ENCODE peak calls at places on chromosomes 1 and 21, in five cellular contexts. One of them, this sample, is unnamed.

GRCh38 chr1:236495359-236496120 is 28.2 kb upstream of the LGALS8 start:
- DNase-seq in HepG2: peak; percentile 53
- DNase-seq in SK-N-SH: no peak
- DNase-seq in H1: no peak
- DNase-seq in K562: no peak
- DNase-seq in this sample: no peak

GRCh38 chr21:38301321-38302214 is 44.8 kb downstream of the KCNJ15 start:
- DNase-seq in HepG2: no peak
- DNase-seq in SK-N-SH: no peak
- DNase-seq in H1: no peak
- DNase-seq in K562: no peak
- DNase-seq in this sample: no peak

GRCh38 chr1:76659171-76659940 is 207.9 kb upstream of the ST6GALNAC5 start:
- DNase-seq in HepG2: no peak
- DNase-seq in SK-N-SH: no peak
- DNase-seq in H1: no peak
- DNase-seq in K562: no peak
- DNase-seq in this sample: no peak

GRCh38 chr1:51236548-51237312 is 657 bp downstream of the RNF11 start:
- DNase-seq in HepG2: no peak
- DNase-seq in SK-N-SH: peak; percentile 67
- DNase-seq in H1: peak; percentile 67
- DNase-seq in K562: peak; percentile 47
- DNase-seq in this sample: no peak

GRCh38 chr21:46063734-46064680 is 33.9 kb upstream of the COL6A2 start:
- DNase-seq in HepG2: no peak
- DNase-seq in SK-N-SH: no peak
- DNase-seq in H1: no peak
- DNase-seq in K562: no peak
- DNase-seq in this sample: no peak

GRCh38 chr1:56645663-56646330 is 683 bp downstream of the PRKAA2 start:
- DNase-seq in HepG2: peak; percentile 21
- DNase-seq in SK-N-SH: peak; percentile 34
- DNase-seq in H1: peak; percentile 51
- DNase-seq in K562: no peak
- DNase-seq in this sample: peak; percentile 8

GRCh38 chr1:171286032-171286705 is 27.8 kb upstream of the FMO4 start:
- DNase-seq in HepG2: no peak
- DNase-seq in SK-N-SH: no peak
- DNase-seq in H1: no peak
- DNase-seq in K562: no peak
- DNase-seq in this sample: no peak

GRCh38 chr1:158978730-158979129 is 31.0 kb upstream of the IFI16 start:
- DNase-seq in HepG2: no peak
- DNase-seq in SK-N-SH: no peak
- DNase-seq in H1: no peak
- DNase-seq in K562: no peak
- DNase-seq in this sample: no peak

GRCh38 chr21:34526618-34527290 is 14.7 kb upstream of the KCNE1 start:
- DNase-seq in HepG2: peak; percentile 96
- DNase-seq in SK-N-SH: no peak
- DNase-seq in H1: no peak
- DNase-seq in K562: no peak
- DNase-seq in this sample: peak; percentile 93

GRCh38 chr1:16717174-16718108 is 22.9 kb upstream of the RNU1-4 start:
- DNase-seq in HepG2: no peak
- DNase-seq in SK-N-SH: peak; percentile 27
- DNase-seq in H1: peak; percentile 66
- DNase-seq in K562: peak; percentile 41
- DNase-seq in this sample: no peak

GRCh38 chr1:17520041-17520440 is 19.5 kb upstream of the ARHGEF10L start:
- DNase-seq in HepG2: no peak
- DNase-seq in SK-N-SH: no peak
- DNase-seq in H1: no peak
- DNase-seq in K562: no peak
- DNase-seq in this sample: no peak

GRCh38 chr1:17196496-17197180 is 8.3 kb upstream of the PADI1 start:
- DNase-seq in HepG2: no peak
- DNase-seq in SK-N-SH: no peak
- DNase-seq in H1: peak; percentile 28
- DNase-seq in K562: no peak
- DNase-seq in this sample: no peak

GRCh38 chr1:27005648-27006496 is 6.8 kb downstream of the TENT5B start:
- DNase-seq in HepG2: no peak
- DNase-seq in SK-N-SH: no peak
- DNase-seq in H1: peak; percentile 62
- DNase-seq in K562: no peak
- DNase-seq in this sample: peak; percentile 53

GRCh38 chr1:165844933-165845332 is 17.5 kb downstream of the UCK2 start:
- DNase-seq in HepG2: no peak
- DNase-seq in SK-N-SH: no peak
- DNase-seq in H1: no peak
- DNase-seq in K562: no peak
- DNase-seq in this sample: no peak

GRCh38 chr21:44947111-44947929 is 7.5 kb downstream of the SLX9 start:
- DNase-seq in HepG2: no peak
- DNase-seq in SK-N-SH: no peak
- DNase-seq in H1: no peak
- DNase-seq in K562: peak; percentile 56
- DNase-seq in this sample: no peak

GRCh38 chr1:223011230-223011856 is 131.7 kb downstream of the TLR5 start:
- DNase-seq in HepG2: no peak
- DNase-seq in SK-N-SH: no peak
- DNase-seq in H1: no peak
- DNase-seq in K562: no peak
- DNase-seq in this sample: no peak

GRCh38 chr21:42243026-42243425 is 24.1 kb downstream of the ABCG1 start:
- DNase-seq in HepG2: no peak
- DNase-seq in SK-N-SH: no peak
- DNase-seq in H1: no peak
- DNase-seq in K562: no peak
- DNase-seq in this sample: no peak

GRCh38 chr1:182972821-182973220 is 19.9 kb upstream of the SHCBP1L start:
- DNase-seq in HepG2: no peak
- DNase-seq in SK-N-SH: no peak
- DNase-seq in H1: no peak
- DNase-seq in K562: no peak
- DNase-seq in this sample: no peak

GRCh38 chr1:204338997-204339396 is 20.7 kb downstream of the PLEKHA6 start:
- DNase-seq in HepG2: no peak
- DNase-seq in SK-N-SH: no peak
- DNase-seq in H1: no peak
- DNase-seq in K562: no peak
- DNase-seq in this sample: no peak

GRCh38 chr1:204337583-204337982 is 22.1 kb downstream of the PLEKHA6 start:
- DNase-seq in HepG2: no peak
- DNase-seq in SK-N-SH: no peak
- DNase-seq in H1: no peak
- DNase-seq in K562: no peak
- DNase-seq in this sample: no peak

GRCh38 chr1:204337047-204337446 is 22.7 kb downstream of the PLEKHA6 start:
- DNase-seq in HepG2: no peak
- DNase-seq in SK-N-SH: no peak
- DNase-seq in H1: no peak
- DNase-seq in K562: no peak
- DNase-seq in this sample: no peak

GRCh38 chr1:204336642-204337041 is 23.1 kb downstream of the PLEKHA6 start:
- DNase-seq in HepG2: no peak
- DNase-seq in SK-N-SH: no peak
- DNase-seq in H1: no peak
- DNase-seq in K562: no peak
- DNase-seq in this sample: no peak

GRCh38 chr1:204338359-204338758 is 21.4 kb downstream of the PLEKHA6 start:
- DNase-seq in HepG2: no peak
- DNase-seq in SK-N-SH: no peak
- DNase-seq in H1: no peak
- DNase-seq in K562: no peak
- DNase-seq in this sample: no peak
- TF ChIP-seq RAD21 in HepG2: no peak
- TF ChIP-seq RAD21 in SK-N-SH: no peak
- TF ChIP-seq RAD21 in H1: no peak
- TF ChIP-seq RAD21 in K562: no peak
- TF ChIP-seq RAD21 in this sample: no peak

DNA sequence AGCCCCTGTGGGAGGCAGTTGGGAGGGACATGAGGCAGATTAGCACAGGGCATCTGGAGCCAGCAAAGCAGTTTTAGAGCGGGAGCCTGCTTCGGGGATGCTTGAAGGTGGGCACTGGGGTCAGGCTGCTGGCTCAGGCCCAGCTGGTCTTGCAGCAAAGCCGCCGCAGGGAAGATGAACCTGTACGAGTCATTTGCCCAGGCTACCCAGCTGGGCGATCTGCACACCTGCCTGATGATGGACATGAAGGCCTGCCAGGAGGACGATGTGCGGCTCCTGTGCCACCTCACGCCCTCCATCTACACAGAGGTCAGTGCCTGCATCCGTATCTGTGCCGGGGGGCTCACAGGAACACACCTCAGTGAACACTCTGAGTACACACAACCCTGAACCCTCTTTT is 7.7 kb upstream of the SLC27A3 start:
- DNase-seq in HepG2: no peak
- DNase-seq in SK-N-SH: no peak
- DNase-seq in H1: no peak
- DNase-seq in K562: no peak
- DNase-seq in this sample: no peak
- H3K4me1 ChIP-seq in HepG2: peaks cover 61% of the 10 kb centered on the region
- H3K4me1 ChIP-seq in SK-N-SH: no peaks in the 10 kb centered on the region
- H3K4me1 ChIP-seq in H1: peaks cover 4% of the 10 kb centered on the region
- H3K4me1 ChIP-seq in K562: peaks cover 8% of the 10 kb centered on the region
- H3K4me1 ChIP-seq in this sample: no peaks in the 10 kb centered on the region

DNA sequence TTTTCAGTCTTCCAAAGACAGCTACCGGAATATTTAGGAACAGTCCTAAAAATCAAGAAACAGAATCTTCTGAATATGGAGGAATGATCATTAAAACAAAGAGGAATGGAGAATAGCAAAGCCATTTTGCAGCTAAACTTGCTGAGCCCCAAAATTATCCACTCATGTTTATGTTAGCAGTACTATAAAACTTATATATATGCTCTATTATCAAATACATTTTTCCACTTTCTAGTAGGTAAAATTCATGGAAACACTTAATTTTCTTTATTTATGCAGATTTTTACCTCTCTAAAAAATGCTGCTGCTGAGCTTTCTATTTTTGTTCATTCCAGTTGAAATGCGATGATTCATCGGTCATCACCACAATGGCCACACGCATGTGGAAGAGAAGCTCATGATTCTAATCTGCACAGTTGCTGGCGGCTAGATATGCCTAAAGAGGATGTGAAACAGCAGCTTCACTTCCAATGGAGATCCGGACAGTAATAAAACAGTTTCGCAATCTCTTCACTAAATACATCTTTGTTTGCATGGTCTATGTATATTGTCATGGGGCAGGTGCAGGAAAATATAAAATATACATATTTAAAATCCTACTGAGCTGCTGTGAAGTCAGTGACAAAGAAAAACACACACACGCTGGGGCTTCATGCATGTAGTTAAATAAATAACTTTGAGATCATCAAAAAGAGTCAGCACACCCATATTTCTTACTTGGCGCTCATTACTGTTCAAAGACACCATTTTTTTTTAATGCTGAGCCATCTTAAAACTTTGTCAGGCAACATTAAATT is 292.2 kb downstream of the SMYD3 start:
- DNase-seq in HepG2: no peak
- DNase-seq in SK-N-SH: peak; percentile 27
- DNase-seq in H1: no peak
- DNase-seq in K562: peak; percentile 62
- DNase-seq in this sample: no peak
- TF ChIP-seq CHD2 in HepG2: no peak
- TF ChIP-seq CHD2 in SK-N-SH: no peak
- TF ChIP-seq CHD2 in H1: no peak
- TF ChIP-seq CHD2 in K562: no peak
- TF ChIP-seq CHD2 in this sample: no peak

GRCh38 chr1:230772457-230773395 is 25.5 kb downstream of the CAPN9 start:
- DNase-seq in HepG2: peak; percentile 56
- DNase-seq in SK-N-SH: peak; percentile 48
- DNase-seq in H1: no peak
- DNase-seq in K562: peak; percentile 28
- DNase-seq in this sample: peak; percentile 44
- TF ChIP-seq RAD21 in HepG2: peak; percentile 89
- TF ChIP-seq RAD21 in SK-N-SH: peak; percentile 74
- TF ChIP-seq RAD21 in H1: peak; percentile 81
- TF ChIP-seq RAD21 in K562: no peak
- TF ChIP-seq RAD21 in this sample: peak; percentile 67

This sample was measured in A549.